ENCODE peak calls at places on chromosomes 6 and 20, in six cellular contexts. One of them, this sample, is unnamed.
A peak's percentile ranks its signal among the peaks of the same experiment; 100 is the strongest.

GRCh38 chr6:170011233-170012142 is 260.1 kb downstream of the ERMARD start:
- DNase-seq in CD4-positive, CD25-positive, alpha-beta regulatory T cell: no peak
- DNase-seq in body of pancreas: no peak
- DNase-seq in mesendoderm: peak; percentile 27
- DNase-seq in fibroblast of lung: no peak
- DNase-seq in lower lobe of right lung: no peak
- DNase-seq in this sample: no peak

GRCh38 chr20:36777152-36777551 is 3.6 kb upstream of the DSN1 start:
- DNase-seq in CD4-positive, CD25-positive, alpha-beta regulatory T cell: no peak
- DNase-seq in body of pancreas: no peak
- DNase-seq in mesendoderm: no peak
- DNase-seq in fibroblast of lung: no peak
- DNase-seq in lower lobe of right lung: no peak
- DNase-seq in this sample: no peak

GRCh38 chr6:69379518-69379917 is 417.3 kb downstream of the LMBRD1 start:
- DNase-seq in CD4-positive, CD25-positive, alpha-beta regulatory T cell: no peak
- DNase-seq in body of pancreas: no peak
- DNase-seq in mesendoderm: no peak
- DNase-seq in fibroblast of lung: no peak
- DNase-seq in lower lobe of right lung: no peak
- DNase-seq in this sample: no peak

GRCh38 chr6:147304016-147304415 is 99.8 kb downstream of the STXBP5 start:
- DNase-seq in CD4-positive, CD25-positive, alpha-beta regulatory T cell: no peak
- DNase-seq in body of pancreas: no peak
- DNase-seq in mesendoderm: peak; percentile 37
- DNase-seq in fibroblast of lung: no peak
- DNase-seq in lower lobe of right lung: no peak
- DNase-seq in this sample: no peak

GRCh38 chr6:39917981-39918380 is 16.3 kb downstream of the MOCS1 start:
- DNase-seq in CD4-positive, CD25-positive, alpha-beta regulatory T cell: no peak
- DNase-seq in body of pancreas: no peak
- DNase-seq in mesendoderm: no peak
- DNase-seq in fibroblast of lung: no peak
- DNase-seq in lower lobe of right lung: no peak
- DNase-seq in this sample: no peak

GRCh38 chr20:47137231-47137865 is 219.2 kb downstream of the ZMYND8 start:
- DNase-seq in CD4-positive, CD25-positive, alpha-beta regulatory T cell: no peak
- DNase-seq in body of pancreas: no peak
- DNase-seq in mesendoderm: no peak
- DNase-seq in fibroblast of lung: peak; percentile 20
- DNase-seq in lower lobe of right lung: no peak
- DNase-seq in this sample: no peak

GRCh38 chr6:11585426-11586016 is 48.0 kb downstream of the TMEM170B start:
- DNase-seq in CD4-positive, CD25-positive, alpha-beta regulatory T cell: peak; percentile 8
- DNase-seq in body of pancreas: no peak
- DNase-seq in mesendoderm: peak; percentile 73
- DNase-seq in fibroblast of lung: peak; percentile 78
- DNase-seq in lower lobe of right lung: no peak
- DNase-seq in this sample: no peak

GRCh38 chr20:43220612-43221011 is 30.9 kb upstream of the PTPRT start:
- DNase-seq in CD4-positive, CD25-positive, alpha-beta regulatory T cell: no peak
- DNase-seq in body of pancreas: no peak
- DNase-seq in mesendoderm: no peak
- DNase-seq in fibroblast of lung: no peak
- DNase-seq in lower lobe of right lung: no peak
- DNase-seq in this sample: no peak

GRCh38 chr6:125203395-125203794 is 49.8 kb downstream of the TPD52L1 start:
- DNase-seq in CD4-positive, CD25-positive, alpha-beta regulatory T cell: no peak
- DNase-seq in body of pancreas: no peak
- DNase-seq in mesendoderm: no peak
- DNase-seq in fibroblast of lung: no peak
- DNase-seq in lower lobe of right lung: no peak
- DNase-seq in this sample: no peak

GRCh38 chr6:11096109-11096508 is 2.5 kb downstream of the SMIM13 start:
- DNase-seq in CD4-positive, CD25-positive, alpha-beta regulatory T cell: no peak
- DNase-seq in body of pancreas: peak; percentile 16
- DNase-seq in mesendoderm: peak; percentile 82
- DNase-seq in fibroblast of lung: peak; percentile 70
- DNase-seq in lower lobe of right lung: no peak
- DNase-seq in this sample: no peak

GRCh38 chr20:40073535-40074111 is 615.4 kb downstream of the MAFB start:
- DNase-seq in CD4-positive, CD25-positive, alpha-beta regulatory T cell: no peak
- DNase-seq in body of pancreas: no peak
- DNase-seq in mesendoderm: peak; percentile 97
- DNase-seq in fibroblast of lung: no peak
- DNase-seq in lower lobe of right lung: no peak
- DNase-seq in this sample: no peak

DNA sequence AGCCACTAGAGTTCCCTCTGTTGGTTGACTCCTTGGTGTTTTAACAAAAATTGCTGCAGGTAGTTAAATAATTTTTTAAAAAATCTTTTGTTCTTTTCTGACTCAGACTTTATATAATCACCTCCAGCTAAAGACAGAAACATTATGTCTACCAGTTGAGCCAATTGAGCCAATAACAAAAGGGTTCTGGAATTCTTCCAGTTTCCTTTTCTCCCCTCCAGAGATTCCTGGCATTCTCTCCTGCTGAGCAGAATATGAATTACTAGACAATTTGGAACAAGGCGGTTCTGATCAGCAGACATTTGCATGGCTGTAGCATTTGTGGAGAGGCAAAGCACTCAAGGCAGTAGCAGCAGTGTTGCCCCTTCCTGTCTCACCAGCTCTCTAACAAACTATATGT is 144.0 kb upstream of the SLC35B3 start:
- DNase-seq in CD4-positive, CD25-positive, alpha-beta regulatory T cell: no peak
- DNase-seq in body of pancreas: no peak
- DNase-seq in mesendoderm: no peak
- DNase-seq in fibroblast of lung: no peak
- DNase-seq in lower lobe of right lung: no peak
- DNase-seq in this sample: no peak
- H3K36me3 ChIP-seq in CD4-positive, CD25-positive, alpha-beta regulatory T cell: no peaks in the 10 kb centered on the region
- H3K36me3 ChIP-seq in body of pancreas: no peaks in the 10 kb centered on the region
- H3K36me3 ChIP-seq in mesendoderm: no peaks in the 10 kb centered on the region
- H3K36me3 ChIP-seq in fibroblast of lung: no peaks in the 10 kb centered on the region
- H3K36me3 ChIP-seq in lower lobe of right lung: no peaks in the 10 kb centered on the region
- H3K36me3 ChIP-seq in this sample: no peaks in the 10 kb centered on the region

GRCh38 chr6:29908710-29909109 is 33.6 kb upstream of the HLA-A start:
- DNase-seq in CD4-positive, CD25-positive, alpha-beta regulatory T cell: no peak
- DNase-seq in body of pancreas: no peak
- DNase-seq in mesendoderm: no peak
- DNase-seq in fibroblast of lung: no peak
- DNase-seq in lower lobe of right lung: no peak
- DNase-seq in this sample: no peak
- H3K4me3 ChIP-seq in CD4-positive, CD25-positive, alpha-beta regulatory T cell: no peak overlapping the region
- H3K4me3 ChIP-seq in body of pancreas: no peak overlapping the region
- H3K4me3 ChIP-seq in mesendoderm: no peak overlapping the region
- H3K4me3 ChIP-seq in fibroblast of lung: no peak overlapping the region
- H3K4me3 ChIP-seq in lower lobe of right lung: no peak overlapping the region
- H3K4me3 ChIP-seq in this sample: no peak overlapping the region

DNA sequence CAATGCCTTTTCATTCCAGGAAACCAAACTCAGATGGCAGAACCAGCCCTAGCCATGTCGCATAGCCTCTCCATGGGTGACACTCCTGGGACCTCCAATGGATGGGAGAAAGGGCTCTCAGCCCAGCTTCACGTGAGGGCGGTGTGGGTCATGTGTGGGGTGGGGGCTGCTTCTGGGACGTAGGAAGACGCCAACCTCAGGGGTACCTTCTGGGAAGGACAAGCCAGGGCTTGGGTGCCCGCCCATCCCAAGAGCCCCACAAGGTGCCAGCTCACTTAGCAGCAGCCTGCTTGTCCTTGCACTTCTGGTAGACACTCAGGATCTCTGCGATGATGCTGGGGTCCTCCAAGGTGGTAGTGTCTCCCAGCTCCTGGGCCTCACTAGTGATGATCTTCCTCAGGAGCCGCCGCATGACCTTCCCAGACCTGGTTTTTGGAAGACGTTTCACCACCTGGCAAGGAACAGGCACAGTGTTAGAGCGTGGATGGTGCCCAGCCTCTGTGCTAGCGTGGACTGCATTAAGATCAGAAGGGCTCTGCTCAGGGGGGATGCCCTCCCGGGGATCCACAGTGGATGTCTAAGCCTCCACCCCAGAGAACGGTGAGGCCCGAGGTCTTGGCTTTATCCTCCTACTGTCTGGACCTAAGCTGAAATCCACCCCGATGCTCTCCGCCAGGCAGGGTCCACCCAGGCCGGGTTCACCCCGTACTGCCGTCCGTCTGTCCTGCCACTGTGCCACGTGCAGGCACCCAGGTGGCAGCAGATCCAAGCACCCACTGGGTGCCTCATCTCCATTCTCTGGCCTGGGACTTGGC is 15.1 kb upstream of the APMAP start:
- DNase-seq in CD4-positive, CD25-positive, alpha-beta regulatory T cell: no peak
- DNase-seq in body of pancreas: no peak
- DNase-seq in mesendoderm: no peak
- DNase-seq in fibroblast of lung: no peak
- DNase-seq in lower lobe of right lung: no peak
- DNase-seq in this sample: no peak
- H3K36me3 ChIP-seq in CD4-positive, CD25-positive, alpha-beta regulatory T cell: peaks cover 70% of the 10 kb centered on the region
- H3K36me3 ChIP-seq in body of pancreas: peaks cover 17% of the 10 kb centered on the region
- H3K36me3 ChIP-seq in mesendoderm: no peaks in the 10 kb centered on the region
- H3K36me3 ChIP-seq in fibroblast of lung: no peaks in the 10 kb centered on the region
- H3K36me3 ChIP-seq in lower lobe of right lung: peaks cover 78% of the 10 kb centered on the region
- H3K36me3 ChIP-seq in this sample: peaks cover 47% of the 10 kb centered on the region

DNA sequence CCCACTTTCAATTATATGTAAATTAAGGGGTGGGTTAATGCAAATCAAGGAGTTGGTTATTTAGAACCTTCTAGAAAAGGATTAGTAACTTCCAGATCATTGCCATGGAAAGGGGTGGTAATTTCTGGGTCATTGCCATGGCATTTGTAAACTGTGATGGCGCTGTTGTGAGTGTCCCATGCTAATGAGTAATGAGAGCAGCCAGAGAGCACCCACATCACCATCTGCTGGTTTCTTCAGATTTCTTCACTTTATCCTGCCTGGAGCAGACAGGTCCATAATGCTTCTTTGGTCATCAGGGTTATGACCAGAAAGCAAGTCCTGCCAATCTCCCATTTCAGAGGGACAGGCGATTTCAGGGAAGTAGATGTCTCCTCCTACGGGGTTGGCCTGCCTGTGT is 311.3 kb upstream of the CNR1 start:
- DNase-seq in CD4-positive, CD25-positive, alpha-beta regulatory T cell: no peak
- DNase-seq in body of pancreas: no peak
- DNase-seq in mesendoderm: no peak
- DNase-seq in fibroblast of lung: no peak
- DNase-seq in lower lobe of right lung: no peak
- DNase-seq in this sample: no peak
- H3K4me3 ChIP-seq in CD4-positive, CD25-positive, alpha-beta regulatory T cell: no peak overlapping the region
- H3K4me3 ChIP-seq in body of pancreas: no peak overlapping the region
- H3K4me3 ChIP-seq in mesendoderm: no peak overlapping the region
- H3K4me3 ChIP-seq in fibroblast of lung: no peak overlapping the region
- H3K4me3 ChIP-seq in lower lobe of right lung: no peak overlapping the region
- H3K4me3 ChIP-seq in this sample: no peak overlapping the region

GRCh38 chr6:44101832-44102231 is 25.4 kb downstream of the MRPL14 start:
- DNase-seq in CD4-positive, CD25-positive, alpha-beta regulatory T cell: no peak
- DNase-seq in body of pancreas: no peak
- DNase-seq in mesendoderm: no peak
- DNase-seq in fibroblast of lung: no peak
- DNase-seq in lower lobe of right lung: no peak
- DNase-seq in this sample: no peak
- H3K36me3 ChIP-seq in CD4-positive, CD25-positive, alpha-beta regulatory T cell: peaks cover 16% of the 10 kb centered on the region
- H3K36me3 ChIP-seq in body of pancreas: no peaks in the 10 kb centered on the region
- H3K36me3 ChIP-seq in mesendoderm: peaks cover 11% of the 10 kb centered on the region
- H3K36me3 ChIP-seq in fibroblast of lung: peaks cover 7% of the 10 kb centered on the region
- H3K36me3 ChIP-seq in lower lobe of right lung: peaks cover 25% of the 10 kb centered on the region
- H3K36me3 ChIP-seq in this sample: peaks cover 25% of the 10 kb centered on the region

GRCh38 chr6:135853227-135853626 is 1.7 kb downstream of the PDE7B start:
- DNase-seq in CD4-positive, CD25-positive, alpha-beta regulatory T cell: no peak
- DNase-seq in body of pancreas: no peak
- DNase-seq in mesendoderm: no peak
- DNase-seq in fibroblast of lung: peak; percentile 44
- DNase-seq in lower lobe of right lung: no peak
- DNase-seq in this sample: no peak
- H3K4me3 ChIP-seq in CD4-positive, CD25-positive, alpha-beta regulatory T cell: peak overlapping the region; percentile 37
- H3K4me3 ChIP-seq in body of pancreas: no peak overlapping the region
- H3K4me3 ChIP-seq in mesendoderm: no peak overlapping the region
- H3K4me3 ChIP-seq in fibroblast of lung: peak overlapping the region; percentile 41
- H3K4me3 ChIP-seq in lower lobe of right lung: no peak overlapping the region
- H3K4me3 ChIP-seq in this sample: no peak overlapping the region

DNA sequence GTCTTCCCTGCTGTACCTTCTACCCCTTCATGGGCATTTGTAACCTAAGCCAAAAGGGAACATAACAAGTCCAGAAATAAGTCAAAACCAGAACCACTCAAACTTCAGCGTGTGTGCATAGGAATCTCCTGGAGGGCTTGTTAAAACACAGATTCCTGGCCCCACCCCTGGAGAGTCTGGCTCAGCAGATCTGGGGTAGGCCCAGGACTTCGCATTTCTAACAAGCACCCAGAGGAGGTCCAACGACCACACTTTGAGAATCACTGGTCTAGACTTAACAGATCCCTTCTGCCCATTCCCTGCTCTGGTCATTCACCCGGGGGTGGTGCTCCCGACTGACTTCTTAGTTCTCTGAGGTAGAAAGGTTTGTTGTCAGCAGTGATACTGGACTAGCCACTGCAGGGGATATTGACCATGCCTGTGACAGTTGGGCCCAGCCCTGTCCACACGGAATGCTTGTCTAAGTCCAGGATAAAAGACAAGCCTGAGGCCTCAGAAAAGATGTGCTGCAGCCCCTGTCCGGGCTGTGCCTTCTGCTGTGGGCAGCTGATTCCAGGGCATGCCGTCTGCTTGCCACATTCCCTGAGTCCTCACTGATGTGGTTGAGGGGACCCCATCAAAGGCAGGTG is 68.6 kb downstream of the SYNJ2 start:
- DNase-seq in CD4-positive, CD25-positive, alpha-beta regulatory T cell: no peak
- DNase-seq in body of pancreas: no peak
- DNase-seq in mesendoderm: no peak
- DNase-seq in fibroblast of lung: no peak
- DNase-seq in lower lobe of right lung: no peak
- DNase-seq in this sample: no peak
- H3K36me3 ChIP-seq in CD4-positive, CD25-positive, alpha-beta regulatory T cell: peaks cover 7% of the 10 kb centered on the region
- H3K36me3 ChIP-seq in body of pancreas: peaks cover 5% of the 10 kb centered on the region
- H3K36me3 ChIP-seq in mesendoderm: no peaks in the 10 kb centered on the region
- H3K36me3 ChIP-seq in fibroblast of lung: peaks cover 23% of the 10 kb centered on the region
- H3K36me3 ChIP-seq in lower lobe of right lung: no peaks in the 10 kb centered on the region
- H3K36me3 ChIP-seq in this sample: no peaks in the 10 kb centered on the region

GRCh38 chr6:26065952-26066380 is 21.3 kb upstream of the HFE start:
- DNase-seq in CD4-positive, CD25-positive, alpha-beta regulatory T cell: peak; percentile 80
- DNase-seq in body of pancreas: peak; percentile 88
- DNase-seq in mesendoderm: peak; percentile 83
- DNase-seq in fibroblast of lung: peak; percentile 87
- DNase-seq in lower lobe of right lung: no peak
- DNase-seq in this sample: peak; percentile 60
- H3K4me3 ChIP-seq in CD4-positive, CD25-positive, alpha-beta regulatory T cell: peak overlapping the region; percentile 3
- H3K4me3 ChIP-seq in body of pancreas: no peak overlapping the region
- H3K4me3 ChIP-seq in mesendoderm: no peak overlapping the region
- H3K4me3 ChIP-seq in fibroblast of lung: no peak overlapping the region
- H3K4me3 ChIP-seq in lower lobe of right lung: no peak overlapping the region
- H3K4me3 ChIP-seq in this sample: no peak overlapping the region

This sample was measured in CD8-positive, alpha-beta memory T cell.